ENCODE peak calls at places on chromosomes 1 and 21, in ten cellular contexts. F, G, E, U, P, O, N, I, K and C are unnamed samples.

GRCh38 chr1:231053493-231054162 is 13.6 kb upstream of the FAM89A start:
- DNase-seq in F (peak), G (peak), E (peak), U (no peak), P (no peak), O (no peak), N (no peak), I (peak), K (no peak), C (peak)

GRCh38 chr1:103416681-103417318 is 108.7 kb upstream of the RNPC3 start:
- DNase-seq in F (peak), G (no peak), E (no peak), U (no peak), P (no peak), O (no peak), N (no peak), I (no peak), K (no peak), C (no peak)

GRCh38 chr1:153447498-153448170 is 12.8 kb downstream of the S100A7 start:
- DNase-seq in F (peak), G (no peak), E (no peak), U (no peak), P (no peak), O (no peak), N (no peak), I (no peak), K (no peak), C (no peak)

GRCh38 chr1:202571719-202572339 is 138.4 kb downstream of the SYT2 start:
- DNase-seq in F (peak), G (no peak), E (peak), U (no peak), P (no peak), O (no peak), N (no peak), I (no peak), K (no peak), C (peak)

GRCh38 chr1:151165281-151165737 is 393 bp downstream of the LYSMD1 start:
- DNase-seq in F (peak), G (no peak), E (peak), U (no peak), P (peak), O (peak), N (no peak), I (peak), K (peak), C (no peak)

GRCh38 chr1:216535059-216535458 is 111.8 kb upstream of the USH2A start:
- DNase-seq in F (peak), G (no peak), E (no peak), U (no peak), P (no peak), O (no peak), N (no peak), I (no peak), K (no peak), C (no peak)

GRCh38 chr1:75136158-75136815 is 2.1 kb downstream of the LHX8 start:
- DNase-seq in F (no peak), G (no peak), E (no peak), U (no peak), P (no peak), O (no peak), N (no peak), I (no peak), K (peak), C (no peak)

GRCh38 chr1:157105988-157106812 is 6.6 kb upstream of the ETV3L start:
- DNase-seq in F (peak), G (peak), E (no peak), U (peak), P (no peak), O (peak), N (no peak), I (no peak), K (peak), C (no peak)

GRCh38 chr1:223815865-223816264 is 29.9 kb downstream of the TP53BP2 start:
- DNase-seq in F (peak), G (no peak), E (no peak), U (no peak), P (no peak), O (no peak), N (no peak), I (no peak), K (no peak), C (no peak)

GRCh38 chr1:226181996-226182714 is 4.4 kb downstream of the ACBD3 start:
- DNase-seq in F (peak), G (peak), E (peak), U (no peak), P (peak), O (peak), N (no peak), I (peak), K (peak), C (peak)

GRCh38 chr1:68178821-68179490 is 53.4 kb downstream of the WLS start:
- DNase-seq in F (peak), G (no peak), E (no peak), U (no peak), P (no peak), O (peak), N (no peak), I (no peak), K (no peak), C (no peak)

GRCh38 chr1:65075123-65075976 is 72.7 kb upstream of the AK4 start:
- DNase-seq in F (peak), G (peak), E (peak), U (peak), P (no peak), O (peak), N (no peak), I (peak), K (no peak), C (peak)

GRCh38 chr1:220368352-220369265 is 96.4 kb upstream of the RAB3GAP2 start:
- DNase-seq in F (no peak), G (no peak), E (no peak), U (no peak), P (no peak), O (no peak), N (no peak), I (no peak), K (no peak), C (no peak)

GRCh38 chr21:45982256-45982757 is 737 bp downstream of the COL6A1 start:
- DNase-seq in F (no peak), G (no peak), E (peak), U (peak), P (no peak), O (no peak), N (no peak), I (peak), K (peak), C (no peak)

GRCh38 chr1:8660455-8660854 is 157.0 kb downstream of the RERE start:
- DNase-seq in F (peak), G (no peak), E (peak), U (no peak), P (peak), O (peak), N (no peak), I (peak), K (peak), C (no peak)

GRCh38 chr1:103146143-103146542 is 37.8 kb upstream of the COL11A1 start:
- DNase-seq in F (no peak), G (no peak), E (no peak), U (no peak), P (no peak), O (no peak), N (no peak), I (no peak), K (no peak), C (no peak)

DNA sequence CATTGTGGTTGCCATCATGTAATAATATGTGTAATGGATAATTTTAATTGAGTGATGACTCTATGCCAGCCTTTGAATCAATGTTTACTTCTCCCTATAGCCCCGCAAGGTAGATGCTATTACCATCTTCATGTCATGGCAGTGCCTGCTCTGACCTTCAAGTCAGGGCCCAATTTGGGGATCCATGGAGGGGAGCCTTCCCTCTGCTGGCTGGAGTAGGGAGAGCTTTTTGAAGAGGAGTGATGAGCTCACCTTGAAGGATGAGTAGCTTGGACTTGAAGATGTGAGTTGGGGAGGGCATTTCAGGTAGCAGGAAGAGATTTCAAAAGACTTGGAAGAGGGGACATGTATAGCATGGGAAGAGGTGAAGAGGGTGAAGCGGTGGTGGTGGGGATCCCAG is 189.2 kb downstream of the FOXD2 start:
- DNase-seq in F (no peak), G (peak), E (no peak), U (no peak), P (no peak), O (no peak), N (no peak), I (no peak), K (peak), C (no peak)
- TF ChIP-seq POLR2A in F (no peak), G (no peak), E (no peak), U (no peak), P (no peak), O (no peak), N (no peak), I (no peak), K (no peak), C (no peak)

DNA sequence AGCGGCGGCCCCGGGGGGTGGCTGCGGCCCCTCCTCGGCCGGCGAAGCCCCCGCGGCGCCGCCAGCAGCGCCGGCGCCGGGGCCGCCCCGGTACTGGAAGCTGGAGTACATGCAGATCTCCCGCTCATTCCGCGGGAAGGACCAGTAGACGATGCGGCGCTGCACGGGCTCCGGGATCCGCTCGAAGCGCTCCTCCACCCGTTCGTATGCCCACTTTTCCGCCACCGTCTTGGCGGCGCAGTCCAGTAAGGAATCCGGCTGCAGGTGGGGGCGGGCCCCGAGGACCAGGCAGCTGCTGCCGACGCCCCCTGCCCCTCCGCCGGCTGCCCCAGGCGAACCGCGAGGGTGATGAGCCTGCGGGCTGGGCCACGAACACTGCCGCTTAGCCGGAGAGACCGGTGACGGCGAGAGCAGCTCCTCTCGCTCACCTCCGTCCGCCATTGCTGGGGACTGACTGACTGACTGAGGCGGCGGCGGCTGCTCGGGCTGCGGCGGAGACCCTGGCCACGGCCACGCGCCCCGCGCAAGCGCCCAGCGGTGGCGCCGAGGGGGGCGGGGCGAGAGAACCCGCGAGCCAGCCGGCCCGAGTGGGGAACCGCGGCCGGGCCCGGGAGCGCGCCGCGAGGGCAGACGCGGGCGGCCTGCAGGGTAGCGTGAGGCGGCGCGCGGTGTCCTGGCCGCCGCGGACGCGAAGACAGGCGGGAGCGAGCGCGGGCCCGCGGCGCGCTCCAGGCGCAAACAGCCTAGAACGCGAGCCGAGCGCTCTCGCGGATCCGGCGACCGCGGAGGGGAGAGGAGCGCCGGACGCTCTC is at the start of gene ZSWIM5:
- DNase-seq in F (peak), G (peak), E (peak), U (peak), P (peak), O (peak), N (no peak), I (peak), K (peak), C (peak)
- TF ChIP-seq POLR2A in F (no peak), G (no peak), E (peak), U (no peak), P (peak), O (peak), N (no peak), I (peak), K (no peak), C (no peak)

GRCh38 chr1:107493111-107493716 is 352.4 kb downstream of the NTNG1 start:
- DNase-seq in F (no peak), G (no peak), E (no peak), U (no peak), P (no peak), O (no peak), N (no peak), I (no peak), K (no peak), C (no peak)
- TF ChIP-seq POLR2A in F (no peak), G (no peak), E (no peak), U (no peak), P (no peak), O (no peak), N (no peak), I (no peak), K (no peak), C (no peak)

GRCh38 chr1:98321191-98321590 is 340.3 kb upstream of the SNX7 start:
- DNase-seq in F (peak), G (no peak), E (no peak), U (no peak), P (no peak), O (no peak), N (no peak), I (no peak), K (no peak), C (no peak)
- TF ChIP-seq POLR2A in F (no peak), G (no peak), E (no peak), U (no peak), P (no peak), O (no peak), N (no peak), I (no peak), K (no peak), C (no peak)

GRCh38 chr1:201366696-201367095 is 10.8 kb downstream of the TNNT2 start:
- DNase-seq in F (no peak), G (no peak), E (no peak), U (no peak), P (no peak), O (no peak), N (no peak), I (no peak), K (no peak), C (no peak)

GRCh38 chr1:201369209-201369608 is 8.3 kb downstream of the TNNT2 start:
- DNase-seq in F (no peak), G (no peak), E (no peak), U (no peak), P (no peak), O (no peak), N (no peak), I (no peak), K (no peak), C (no peak)

GRCh38 chr1:201371841-201372240 is 5.6 kb downstream of the TNNT2 start:
- DNase-seq in F (no peak), G (no peak), E (no peak), U (no peak), P (no peak), O (no peak), N (no peak), I (no peak), K (no peak), C (no peak)

GRCh38 chr1:201374376-201374775 is 3.1 kb downstream of the TNNT2 start:
- DNase-seq in F (no peak), G (no peak), E (no peak), U (no peak), P (no peak), O (no peak), N (no peak), I (no peak), K (no peak), C (no peak)

DNA sequence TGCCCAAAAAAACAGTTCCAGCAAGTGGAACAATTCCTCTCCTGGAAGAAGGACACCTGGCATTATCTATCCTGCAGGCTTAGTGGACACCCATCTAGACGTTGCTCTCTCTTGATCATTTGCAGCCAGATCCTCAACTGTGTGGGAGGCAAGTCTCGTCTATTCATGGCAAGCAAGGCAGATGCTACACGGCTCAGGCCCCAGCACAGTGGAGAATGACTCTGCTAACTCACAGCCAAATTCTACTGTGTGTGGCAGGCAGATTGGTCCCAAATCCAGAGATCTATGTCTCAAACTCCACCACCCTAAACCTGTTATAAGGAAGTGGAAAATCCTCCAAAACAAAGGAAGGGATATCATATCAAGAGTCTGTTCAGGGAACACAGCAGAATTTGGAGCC is 7.0 kb downstream of the TNNT2 start:
- DNase-seq in F (no peak), G (no peak), E (no peak), U (no peak), P (no peak), O (no peak), N (no peak), I (no peak), K (no peak), C (no peak)
- TF ChIP-seq POLR2A in F (no peak), G (no peak), E (no peak), U (no peak), P (no peak), O (no peak), N (no peak), I (no peak), K (no peak), C (no peak)

GRCh38 chr1:31374511-31375196 is 1.8 kb upstream of the FABP3 start:
- DNase-seq in F (peak), G (peak), E (peak), U (no peak), P (no peak), O (peak), N (no peak), I (peak), K (peak), C (no peak)

GRCh38 chr1:31373897-31374486 is 1.1 kb upstream of the FABP3 start:
- DNase-seq in F (no peak), G (no peak), E (no peak), U (no peak), P (no peak), O (no peak), N (no peak), I (no peak), K (peak), C (no peak)

GRCh38 chr1:31371560-31371959 is 1.3 kb downstream of the FABP3 start:
- DNase-seq in F (no peak), G (no peak), E (peak), U (no peak), P (no peak), O (no peak), N (no peak), I (peak), K (peak), C (no peak)

GRCh38 chr1:31372051-31372450 is 825 bp downstream of the FABP3 start:
- DNase-seq in F (no peak), G (peak), E (no peak), U (no peak), P (no peak), O (no peak), N (no peak), I (no peak), K (peak), C (no peak)

GRCh38 chr1:31372961-31373896 is at the start of gene FABP3:
- DNase-seq in F (peak), G (peak), E (peak), U (peak), P (peak), O (no peak), N (no peak), I (peak), K (peak), C (peak)
- TF ChIP-seq POLR2A in F (no peak), G (no peak), E (peak), U (no peak), P (peak), O (no peak), N (no peak), I (peak), K (no peak), C (no peak)

GRCh38 chr1:25998075-25998761 is 355 bp upstream of the PAFAH2 start:
- DNase-seq in F (peak), G (peak), E (peak), U (peak), P (peak), O (peak), N (peak), I (peak), K (peak), C (peak)
- TF ChIP-seq POLR2A in F (no peak), G (no peak), E (no peak), U (no peak), P (peak), O (no peak), N (peak), I (peak), K (no peak), C (no peak)

GRCh38 chr1:45687014-45687752 is 798 bp upstream of the TMEM69 start:
- DNase-seq in F (peak), G (peak), E (peak), U (peak), P (peak), O (peak), N (peak), I (peak), K (peak), C (peak)
- TF ChIP-seq POLR2A in F (peak), G (peak), E (peak), U (peak), P (peak), O (peak), N (peak), I (peak), K (peak), C (peak)

GRCh38 chr21:39387461-39388037 is 38.7 kb upstream of the HMGN1 start:
- DNase-seq in F (peak), G (peak), E (peak), U (peak), P (peak), O (peak), N (peak), I (peak), K (peak), C (peak)

GRCh38 chr21:39386194-39386593 is 37.3 kb upstream of the HMGN1 start:
- DNase-seq in F (no peak), G (peak), E (peak), U (no peak), P (no peak), O (no peak), N (no peak), I (peak), K (no peak), C (peak)

GRCh38 chr21:39386899-39387298 is 38.0 kb upstream of the HMGN1 start:
- DNase-seq in F (no peak), G (no peak), E (no peak), U (no peak), P (no peak), O (no peak), N (no peak), I (no peak), K (peak), C (no peak)

GRCh38 chr21:39384674-39385298 is 35.9 kb upstream of the HMGN1 start:
- DNase-seq in F (peak), G (no peak), E (no peak), U (no peak), P (no peak), O (peak), N (no peak), I (no peak), K (no peak), C (no peak)

DNA sequence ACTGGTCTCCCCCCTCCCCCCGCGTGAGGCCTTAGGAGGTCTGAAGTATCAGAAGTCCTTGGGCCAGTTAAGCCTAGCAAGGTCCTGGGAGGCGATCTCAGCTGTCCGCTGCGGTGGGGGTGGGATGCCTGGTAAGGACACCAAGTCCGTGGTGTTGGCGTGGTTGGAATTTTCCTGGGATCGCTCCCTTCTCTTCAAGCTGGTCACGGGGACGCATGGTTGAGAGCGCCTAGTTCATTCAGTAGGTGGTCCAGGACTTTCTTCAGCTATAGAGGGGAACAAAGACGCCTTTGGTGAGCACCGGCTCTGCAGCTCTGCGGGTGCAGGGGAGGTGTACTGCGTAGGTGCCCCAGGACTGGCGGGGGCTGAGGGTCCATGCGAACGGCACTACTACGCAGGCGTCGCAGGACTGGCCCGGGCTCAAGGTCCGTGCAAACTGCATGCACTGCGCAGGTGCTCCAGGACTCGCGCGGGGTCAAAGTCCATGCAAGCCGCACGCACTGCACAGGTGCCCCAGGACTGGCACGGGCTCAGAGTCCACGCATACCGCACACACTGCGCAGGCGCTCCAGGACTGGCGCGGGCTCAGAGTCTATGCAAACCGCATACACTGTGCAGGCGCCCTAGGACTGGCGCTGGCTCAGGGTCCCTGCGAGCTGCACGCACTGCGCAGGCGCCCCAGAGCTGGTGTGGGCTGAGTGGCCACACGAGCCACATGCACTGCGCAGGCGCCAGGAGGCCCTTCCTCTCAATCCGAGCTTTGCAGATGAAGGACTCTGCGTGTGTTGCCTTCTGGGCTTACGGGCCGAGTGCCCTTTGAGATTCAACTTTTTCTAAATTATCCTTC is 36.6 kb upstream of the HMGN1 start:
- DNase-seq in F (peak), G (peak), E (peak), U (no peak), P (peak), O (no peak), N (no peak), I (peak), K (peak), C (peak)
- TF ChIP-seq POLR2A in F (no peak), G (no peak), E (peak), U (no peak), P (peak), O (no peak), N (no peak), I (no peak), K (no peak), C (no peak)